ENCODE peak calls at places on chromosomes 7 and 10, in four cellular contexts. O, U, Y and B are unnamed samples.

GRCh38 chr10:84541289-84541637 is 212.9 kb downstream of the CCSER2 start:
- DNase-seq in U (no peak), Y (no peak), O (no peak), B (no peak)

GRCh38 chr7:2016021-2016631 is 216.6 kb downstream of the MAD1L1 start:
- DNase-seq in Y (no peak), O (no peak), U (no peak), B (no peak)

GRCh38 chr10:122307669-122308486 is 36.8 kb downstream of the BTBD16 start:
- DNase-seq in Y (peak; percentile 66), O (peak; percentile 99), U (peak; percentile 99), B (peak; percentile 94)

GRCh38 chr10:132746801-132747625 is 38.9 kb downstream of the NKX6-2 start:
- DNase-seq in U (no peak), Y (no peak), O (no peak), B (no peak)

GRCh38 chr10:6401066-6401465 is 179.0 kb downstream of the PRKCQ start:
- DNase-seq in O (no peak), U (no peak), Y (no peak), B (no peak)

GRCh38 chr7:80017101-80017500 is 117.5 kb upstream of the GNAI1 start:
- DNase-seq in O (no peak), U (no peak), Y (no peak), B (no peak)

GRCh38 chr10:43304687-43305333 is 37.9 kb upstream of the RASGEF1A start:
- DNase-seq in O (peak; percentile 26), Y (peak; percentile 51), U (peak; percentile 27), B (peak; percentile 27)

GRCh38 chr10:61655335-61655851 is 7.3 kb upstream of the CABCOCO1 start:
- DNase-seq in O (no peak), U (no peak), Y (no peak), B (peak; percentile 13)

GRCh38 chr10:60258429-60258797 is 131.3 kb downstream of the ANK3 start:
- DNase-seq in O (no peak), Y (no peak), U (no peak), B (no peak)

GRCh38 chr10:102819054-102819453 is 18.2 kb downstream of the CYP17A1 start:
- DNase-seq in O (no peak), Y (peak; percentile 66), U (no peak), B (no peak)

GRCh38 chr10:74437822-74438221 is 286.8 kb downstream of the ADK start:
- DNase-seq in Y (no peak), U (peak; percentile 79), O (peak; percentile 71), B (peak; percentile 58)

GRCh38 chr10:26717476-26717875 is 20.0 kb downstream of the PDSS1 start:
- DNase-seq in O (no peak), Y (no peak), U (no peak), B (no peak)

GRCh38 chr10:132301371-132302330 is 6.1 kb downstream of the STK32C start:
- DNase-seq in O (no peak), Y (no peak), U (no peak), B (no peak)

GRCh38 chr10:35392482-35393230 is 56.3 kb downstream of the CCNY start:
- DNase-seq in Y (no peak), U (no peak), O (no peak), B (no peak)

GRCh38 chr10:85609509-85609908 is 757.1 kb downstream of the GRID1 start:
- DNase-seq in Y (no peak), O (no peak), U (no peak), B (no peak)

GRCh38 chr7:158185653-158186052 is 402.0 kb downstream of the PTPRN2 start:
- DNase-seq in U (no peak), O (no peak), Y (no peak), B (no peak)

GRCh38 chr7:22601028-22601795 is 101.2 kb upstream of the STEAP1B start:
- DNase-seq in O (no peak), U (no peak), Y (no peak), B (peak; percentile 54)

GRCh38 chr10:22159180-22159579 is 58.6 kb downstream of the EBLN1 start:
- DNase-seq in U (no peak), Y (no peak), O (no peak), B (no peak)
- H3K4me3 ChIP-seq in U (no peak overlapping the region), Y (no peak overlapping the region), O (no peak overlapping the region), B (no peak overlapping the region)

GRCh38 chr7:77479536-77480088 is 57.5 kb upstream of the PTPN12 start:
- DNase-seq in O (no peak), Y (no peak), U (no peak), B (peak; percentile 42)
- H3K4me3 ChIP-seq in O (no peak overlapping the region), Y (no peak overlapping the region), U (no peak overlapping the region), B (no peak overlapping the region)

GRCh38 chr7:99392659-99393362 is 15.6 kb downstream of the PDAP1 start:
- DNase-seq in U (peak; percentile 45), O (peak; percentile 69), Y (peak; percentile 52), B (peak; percentile 29)
- H3K4me3 ChIP-seq in U (peak overlapping the region; percentile 44), O (peak overlapping the region; percentile 45), Y (peak overlapping the region; percentile 32), B (peak overlapping the region; percentile 35)

GRCh38 chr10:94357193-94357592 is 5.5 kb downstream of the NOC3L start:
- DNase-seq in Y (no peak), U (no peak), O (no peak), B (no peak)

GRCh38 chr10:94355841-94356240 is 6.9 kb downstream of the NOC3L start:
- DNase-seq in Y (no peak), U (no peak), O (no peak), B (no peak)

GRCh38 chr10:94362360-94363250 is at the start of gene NOC3L:
- DNase-seq in U (peak; percentile 89), Y (peak; percentile 94), O (peak; percentile 95), B (peak; percentile 94)

GRCh38 chr10:94361161-94361794 is 1.5 kb downstream of the NOC3L start:
- DNase-seq in U (no peak), O (no peak), Y (peak; percentile 30), B (peak; percentile 28)

DNA sequence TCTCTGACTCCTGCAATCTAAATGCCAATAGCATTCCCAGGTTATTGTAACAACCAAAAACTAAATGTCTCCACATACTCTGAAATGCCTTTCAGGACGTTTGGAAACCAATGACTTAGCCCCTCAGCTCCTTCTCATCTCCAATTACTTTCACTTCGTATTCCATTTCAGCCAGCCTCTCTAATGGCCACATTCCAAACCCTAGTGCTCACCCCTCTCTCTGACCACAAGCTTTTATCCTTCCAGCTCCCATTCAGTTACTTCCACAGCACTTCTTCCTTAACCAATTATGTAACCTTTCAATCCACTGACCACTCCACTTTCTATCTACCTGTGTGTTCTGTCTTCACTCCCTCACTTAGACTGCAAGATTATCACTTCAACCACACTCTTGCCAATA is 4.3 kb downstream of the NOC3L start:
- DNase-seq in Y (no peak), U (peak; percentile 96), O (peak; percentile 95), B (peak; percentile 91)
- H3K4me3 ChIP-seq in Y (no peak overlapping the region), U (peak overlapping the region; percentile 51), O (peak overlapping the region; percentile 14), B (peak overlapping the region; percentile 43)

GRCh38 chr10:44882146-44882720 is 28.9 kb upstream of the TMEM72 start:
- DNase-seq in Y (no peak), O (no peak), U (no peak), B (no peak)
- H3K4me3 ChIP-seq in Y (no peak overlapping the region), O (no peak overlapping the region), U (no peak overlapping the region), B (no peak overlapping the region)

GRCh38 chr7:45026984-45027773 is 27.2 kb downstream of the CCM2 start:
- DNase-seq in O (peak; percentile 22), Y (no peak), U (peak; percentile 11), B (peak; percentile 61)
- H3K4me3 ChIP-seq in O (no peak overlapping the region), Y (no peak overlapping the region), U (no peak overlapping the region), B (no peak overlapping the region)

GRCh38 chr7:17403996-17404395 is 105.5 kb downstream of the AHR start:
- DNase-seq in Y (no peak), O (no peak), U (no peak), B (no peak)
- H3K4me3 ChIP-seq in Y (no peak overlapping the region), O (no peak overlapping the region), U (no peak overlapping the region), B (no peak overlapping the region)